ENCODE peak calls at places on chromosomes 5 and 9, in seven cellular contexts. One of them, this sample, is unnamed.

GRCh38 chr5:138773215-138773614 is 20.0 kb downstream of the CTNNA1 start:
- DNase-seq in epithelial cell of esophagus: no peak
- DNase-seq in heart right ventricle: no peak
- DNase-seq in tibial artery: no peak
- DNase-seq in BJ: no peak
- DNase-seq in AG04449: no peak
- DNase-seq in fibroblast of lung: peak
- DNase-seq in this sample: no peak

GRCh38 chr5:125372694-125373621 is 626.5 kb upstream of the ZNF608 start:
- DNase-seq in epithelial cell of esophagus: peak
- DNase-seq in heart right ventricle: no peak
- DNase-seq in tibial artery: no peak
- DNase-seq in BJ: peak
- DNase-seq in AG04449: peak
- DNase-seq in fibroblast of lung: peak
- DNase-seq in this sample: peak

GRCh38 chr9:111197251-111197650 is 132.8 kb downstream of the OR2K2 start:
- DNase-seq in epithelial cell of esophagus: no peak
- DNase-seq in heart right ventricle: no peak
- DNase-seq in tibial artery: no peak
- DNase-seq in BJ: no peak
- DNase-seq in AG04449: no peak
- DNase-seq in fibroblast of lung: no peak
- DNase-seq in this sample: peak

GRCh38 chr9:6641073-6641455 is 4.5 kb downstream of the GLDC start:
- DNase-seq in epithelial cell of esophagus: no peak
- DNase-seq in heart right ventricle: no peak
- DNase-seq in tibial artery: no peak
- DNase-seq in BJ: no peak
- DNase-seq in AG04449: no peak
- DNase-seq in fibroblast of lung: no peak
- DNase-seq in this sample: no peak

GRCh38 chr9:93114169-93114983 is 18.4 kb downstream of the CARD19 start:
- DNase-seq in epithelial cell of esophagus: no peak
- DNase-seq in heart right ventricle: no peak
- DNase-seq in tibial artery: peak
- DNase-seq in BJ: no peak
- DNase-seq in AG04449: no peak
- DNase-seq in fibroblast of lung: no peak
- DNase-seq in this sample: no peak

GRCh38 chr5:166962470-166962869 is 1329.0 kb upstream of the WWC1 start:
- DNase-seq in epithelial cell of esophagus: no peak
- DNase-seq in heart right ventricle: peak
- DNase-seq in tibial artery: no peak
- DNase-seq in BJ: no peak
- DNase-seq in AG04449: no peak
- DNase-seq in fibroblast of lung: peak
- DNase-seq in this sample: no peak

GRCh38 chr5:111043712-111044506 is 27.6 kb upstream of the TSLP start:
- DNase-seq in epithelial cell of esophagus: peak
- DNase-seq in heart right ventricle: no peak
- DNase-seq in tibial artery: no peak
- DNase-seq in BJ: no peak
- DNase-seq in AG04449: peak
- DNase-seq in fibroblast of lung: peak
- DNase-seq in this sample: peak

GRCh38 chr5:35963381-35963843 is 25.0 kb upstream of the CAPSL start:
- DNase-seq in epithelial cell of esophagus: peak
- DNase-seq in heart right ventricle: no peak
- DNase-seq in tibial artery: no peak
- DNase-seq in BJ: no peak
- DNase-seq in AG04449: no peak
- DNase-seq in fibroblast of lung: peak
- DNase-seq in this sample: peak

GRCh38 chr9:17906841-17907779 is 328.2 kb downstream of the SH3GL2 start:
- DNase-seq in epithelial cell of esophagus: no peak
- DNase-seq in heart right ventricle: no peak
- DNase-seq in tibial artery: peak
- DNase-seq in BJ: no peak
- DNase-seq in AG04449: no peak
- DNase-seq in fibroblast of lung: no peak
- DNase-seq in this sample: no peak

GRCh38 chr9:112475318-112475717 is 11.3 kb upstream of the KIAA1958 start:
- DNase-seq in epithelial cell of esophagus: no peak
- DNase-seq in heart right ventricle: no peak
- DNase-seq in tibial artery: no peak
- DNase-seq in BJ: no peak
- DNase-seq in AG04449: no peak
- DNase-seq in fibroblast of lung: no peak
- DNase-seq in this sample: no peak
- TF ChIP-seq CTCF in epithelial cell of esophagus: no peak
- TF ChIP-seq CTCF in heart right ventricle: no peak
- TF ChIP-seq CTCF in tibial artery: no peak
- TF ChIP-seq CTCF in BJ: no peak
- TF ChIP-seq CTCF in AG04449: no peak
- TF ChIP-seq CTCF in fibroblast of lung: no peak
- TF ChIP-seq CTCF in this sample: no peak

GRCh38 chr9:3241290-3241689 is 284.5 kb downstream of the RFX3 start:
- DNase-seq in epithelial cell of esophagus: peak
- DNase-seq in heart right ventricle: no peak
- DNase-seq in tibial artery: no peak
- DNase-seq in BJ: no peak
- DNase-seq in AG04449: no peak
- DNase-seq in fibroblast of lung: peak
- DNase-seq in this sample: peak

GRCh38 chr9:3238241-3238640 is 287.6 kb downstream of the RFX3 start:
- DNase-seq in epithelial cell of esophagus: peak
- DNase-seq in heart right ventricle: no peak
- DNase-seq in tibial artery: no peak
- DNase-seq in BJ: no peak
- DNase-seq in AG04449: no peak
- DNase-seq in fibroblast of lung: peak
- DNase-seq in this sample: no peak

GRCh38 chr9:3243676-3244075 is 282.1 kb downstream of the RFX3 start:
- DNase-seq in epithelial cell of esophagus: no peak
- DNase-seq in heart right ventricle: no peak
- DNase-seq in tibial artery: no peak
- DNase-seq in BJ: no peak
- DNase-seq in AG04449: no peak
- DNase-seq in fibroblast of lung: no peak
- DNase-seq in this sample: no peak

GRCh38 chr9:3239240-3239639 is 286.6 kb downstream of the RFX3 start:
- DNase-seq in epithelial cell of esophagus: no peak
- DNase-seq in heart right ventricle: no peak
- DNase-seq in tibial artery: no peak
- DNase-seq in BJ: no peak
- DNase-seq in AG04449: no peak
- DNase-seq in fibroblast of lung: no peak
- DNase-seq in this sample: no peak

GRCh38 chr9:3240651-3241268 is 285.0 kb downstream of the RFX3 start:
- DNase-seq in epithelial cell of esophagus: peak
- DNase-seq in heart right ventricle: peak
- DNase-seq in tibial artery: peak
- DNase-seq in BJ: peak
- DNase-seq in AG04449: no peak
- DNase-seq in fibroblast of lung: peak
- DNase-seq in this sample: peak
- TF ChIP-seq CTCF in epithelial cell of esophagus: peak
- TF ChIP-seq CTCF in heart right ventricle: peak
- TF ChIP-seq CTCF in tibial artery: peak
- TF ChIP-seq CTCF in BJ: peak
- TF ChIP-seq CTCF in AG04449: peak
- TF ChIP-seq CTCF in fibroblast of lung: peak
- TF ChIP-seq CTCF in this sample: peak

GRCh38 chr5:586751-587285 is 25.3 kb upstream of the CEP72 start:
- DNase-seq in epithelial cell of esophagus: no peak
- DNase-seq in heart right ventricle: no peak
- DNase-seq in tibial artery: peak
- DNase-seq in BJ: no peak
- DNase-seq in AG04449: no peak
- DNase-seq in fibroblast of lung: no peak
- DNase-seq in this sample: no peak
- TF ChIP-seq CTCF in epithelial cell of esophagus: peak
- TF ChIP-seq CTCF in heart right ventricle: no peak
- TF ChIP-seq CTCF in tibial artery: no peak
- TF ChIP-seq CTCF in BJ: peak
- TF ChIP-seq CTCF in AG04449: no peak
- TF ChIP-seq CTCF in fibroblast of lung: no peak
- TF ChIP-seq CTCF in this sample: no peak

GRCh38 chr9:90914868-90915483 is 113.4 kb downstream of the SYK start:
- DNase-seq in epithelial cell of esophagus: peak
- DNase-seq in heart right ventricle: peak
- DNase-seq in tibial artery: peak
- DNase-seq in BJ: no peak
- DNase-seq in AG04449: no peak
- DNase-seq in fibroblast of lung: peak
- DNase-seq in this sample: peak

GRCh38 chr9:90914196-90914595 is 112.6 kb downstream of the SYK start:
- DNase-seq in epithelial cell of esophagus: no peak
- DNase-seq in heart right ventricle: no peak
- DNase-seq in tibial artery: no peak
- DNase-seq in BJ: no peak
- DNase-seq in AG04449: no peak
- DNase-seq in fibroblast of lung: no peak
- DNase-seq in this sample: no peak

GRCh38 chr9:90919883-90920282 is 118.3 kb downstream of the SYK start:
- DNase-seq in epithelial cell of esophagus: no peak
- DNase-seq in heart right ventricle: peak
- DNase-seq in tibial artery: peak
- DNase-seq in BJ: no peak
- DNase-seq in AG04449: no peak
- DNase-seq in fibroblast of lung: no peak
- DNase-seq in this sample: no peak

GRCh38 chr9:90916147-90916734 is 114.6 kb downstream of the SYK start:
- DNase-seq in epithelial cell of esophagus: peak
- DNase-seq in heart right ventricle: no peak
- DNase-seq in tibial artery: no peak
- DNase-seq in BJ: no peak
- DNase-seq in AG04449: no peak
- DNase-seq in fibroblast of lung: peak
- DNase-seq in this sample: no peak

GRCh38 chr9:90915693-90916092 is 114.1 kb downstream of the SYK start:
- DNase-seq in epithelial cell of esophagus: peak
- DNase-seq in heart right ventricle: no peak
- DNase-seq in tibial artery: no peak
- DNase-seq in BJ: no peak
- DNase-seq in AG04449: no peak
- DNase-seq in fibroblast of lung: peak
- DNase-seq in this sample: peak
- TF ChIP-seq CTCF in epithelial cell of esophagus: peak
- TF ChIP-seq CTCF in heart right ventricle: no peak
- TF ChIP-seq CTCF in tibial artery: no peak
- TF ChIP-seq CTCF in BJ: peak
- TF ChIP-seq CTCF in AG04449: peak
- TF ChIP-seq CTCF in fibroblast of lung: peak
- TF ChIP-seq CTCF in this sample: peak

GRCh38 chr9:122340161-122340560 is 30.7 kb upstream of the PTGS1 start:
- DNase-seq in epithelial cell of esophagus: no peak
- DNase-seq in heart right ventricle: no peak
- DNase-seq in tibial artery: no peak
- DNase-seq in BJ: no peak
- DNase-seq in AG04449: no peak
- DNase-seq in fibroblast of lung: no peak
- DNase-seq in this sample: no peak
- TF ChIP-seq CTCF in epithelial cell of esophagus: no peak
- TF ChIP-seq CTCF in heart right ventricle: no peak
- TF ChIP-seq CTCF in tibial artery: no peak
- TF ChIP-seq CTCF in BJ: no peak
- TF ChIP-seq CTCF in AG04449: no peak
- TF ChIP-seq CTCF in fibroblast of lung: no peak
- TF ChIP-seq CTCF in this sample: no peak

DNA sequence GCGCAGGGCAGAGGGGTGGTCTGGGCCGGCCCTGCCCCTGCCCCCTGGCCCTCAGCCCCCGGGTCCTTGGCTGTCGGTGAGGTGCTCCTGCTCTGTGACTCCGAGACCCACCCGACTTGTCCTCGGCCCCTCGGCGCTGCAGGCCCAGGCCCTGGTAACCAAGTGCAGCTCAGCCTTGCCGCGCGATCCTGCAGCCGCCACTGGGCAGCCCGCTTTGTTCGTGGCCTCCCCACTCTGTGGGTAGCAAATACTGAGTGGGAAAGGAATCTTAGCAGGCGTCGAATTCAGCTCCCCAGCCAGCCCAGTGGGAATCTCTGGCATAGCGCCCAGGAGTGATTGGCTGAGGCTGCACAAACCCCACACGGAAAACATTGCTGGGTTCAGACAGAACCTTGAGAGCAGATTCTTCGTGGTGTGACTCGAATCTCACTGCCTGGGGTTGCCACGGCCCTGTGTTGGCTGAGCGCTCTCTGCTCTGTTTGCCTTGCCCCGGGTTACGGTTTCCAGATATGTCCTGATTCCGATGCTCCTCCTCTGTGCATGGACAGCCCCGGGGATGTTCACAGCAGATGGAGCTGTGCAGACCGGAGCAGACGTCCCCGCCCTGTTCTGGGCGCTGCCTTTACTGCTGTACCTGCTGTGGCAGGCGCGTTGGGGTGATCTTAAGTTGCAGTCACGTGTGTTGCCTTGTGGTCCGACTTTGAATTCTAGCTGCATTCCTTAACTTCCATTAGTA is 13.4 kb upstream of the EXOC3 start:
- DNase-seq in epithelial cell of esophagus: no peak
- DNase-seq in heart right ventricle: no peak
- DNase-seq in tibial artery: peak
- DNase-seq in BJ: peak
- DNase-seq in AG04449: no peak
- DNase-seq in fibroblast of lung: peak
- DNase-seq in this sample: peak
- TF ChIP-seq CTCF in epithelial cell of esophagus: no peak
- TF ChIP-seq CTCF in heart right ventricle: no peak
- TF ChIP-seq CTCF in tibial artery: no peak
- TF ChIP-seq CTCF in BJ: no peak
- TF ChIP-seq CTCF in AG04449: no peak
- TF ChIP-seq CTCF in fibroblast of lung: no peak
- TF ChIP-seq CTCF in this sample: no peak

GRCh38 chr5:108919591-108920326 is 172.1 kb downstream of the FER start:
- DNase-seq in epithelial cell of esophagus: no peak
- DNase-seq in heart right ventricle: no peak
- DNase-seq in tibial artery: no peak
- DNase-seq in BJ: no peak
- DNase-seq in AG04449: no peak
- DNase-seq in fibroblast of lung: peak
- DNase-seq in this sample: peak
- TF ChIP-seq CTCF in epithelial cell of esophagus: no peak
- TF ChIP-seq CTCF in heart right ventricle: peak
- TF ChIP-seq CTCF in tibial artery: peak
- TF ChIP-seq CTCF in BJ: no peak
- TF ChIP-seq CTCF in AG04449: no peak
- TF ChIP-seq CTCF in fibroblast of lung: no peak
- TF ChIP-seq CTCF in this sample: peak

This sample was measured in choroid plexus epithelial cell.